ENCODE peak calls at places on chromosome 19, in six cellular contexts. One of them, this sample, is unnamed.
A peak's percentile ranks its signal among the peaks of the same experiment; 100 is the strongest.

GRCh38 chr19:46678110-46678732 is 17.2 kb upstream of the DACT3 start:
- DNase-seq in GM23338: peak; percentile 89
- DNase-seq in nephron progenitor cell: peak; percentile 40
- DNase-seq in GM20000: no peak
- DNase-seq in WERI-Rb-1: peak; percentile 51
- DNase-seq in breast epithelium: no peak
- DNase-seq in this sample: no peak

GRCh38 chr19:55440411-55441105 is 2.5 kb downstream of the SHISA7 start:
- DNase-seq in GM23338: peak; percentile 89
- DNase-seq in nephron progenitor cell: peak; percentile 75
- DNase-seq in GM20000: peak; percentile 79
- DNase-seq in WERI-Rb-1: peak; percentile 63
- DNase-seq in breast epithelium: no peak
- DNase-seq in this sample: no peak

GRCh38 chr19:51702103-51702753 is 9.1 kb downstream of the SPACA6 start:
- DNase-seq in GM23338: peak; percentile 93
- DNase-seq in nephron progenitor cell: peak; percentile 83
- DNase-seq in GM20000: no peak
- DNase-seq in WERI-Rb-1: no peak
- DNase-seq in breast epithelium: peak; percentile 95
- DNase-seq in this sample: peak; percentile 82

GRCh38 chr19:46408611-46409039 is 4.7 kb downstream of the CCDC8 start:
- DNase-seq in GM23338: no peak
- DNase-seq in nephron progenitor cell: peak; percentile 58
- DNase-seq in GM20000: no peak
- DNase-seq in WERI-Rb-1: peak; percentile 54
- DNase-seq in breast epithelium: peak; percentile 75
- DNase-seq in this sample: peak; percentile 78

GRCh38 chr19:49042177-49042576 is 1.5 kb upstream of the CGB5 start:
- DNase-seq in GM23338: no peak
- DNase-seq in nephron progenitor cell: no peak
- DNase-seq in GM20000: no peak
- DNase-seq in WERI-Rb-1: no peak
- DNase-seq in breast epithelium: no peak
- DNase-seq in this sample: no peak

GRCh38 chr19:21317821-21318220 is 11.4 kb downstream of the ZNF708 start:
- DNase-seq in GM23338: peak; percentile 17
- DNase-seq in nephron progenitor cell: no peak
- DNase-seq in GM20000: no peak
- DNase-seq in WERI-Rb-1: peak; percentile 55
- DNase-seq in breast epithelium: no peak
- DNase-seq in this sample: no peak

GRCh38 chr19:42427313-42427712 is at the start of gene LIPE:
- DNase-seq in GM23338: no peak
- DNase-seq in nephron progenitor cell: no peak
- DNase-seq in GM20000: no peak
- DNase-seq in WERI-Rb-1: no peak
- DNase-seq in breast epithelium: no peak
- DNase-seq in this sample: no peak

GRCh38 chr19:52343548-52343947 is 7.5 kb downstream of the ZNF610 start:
- DNase-seq in GM23338: peak; percentile 90
- DNase-seq in nephron progenitor cell: peak; percentile 46
- DNase-seq in GM20000: peak; percentile 37
- DNase-seq in WERI-Rb-1: peak; percentile 89
- DNase-seq in breast epithelium: no peak
- DNase-seq in this sample: peak; percentile 19

GRCh38 chr19:5445667-5446066 is 9.6 kb upstream of the ZNRF4 start:
- DNase-seq in GM23338: no peak
- DNase-seq in nephron progenitor cell: no peak
- DNase-seq in GM20000: no peak
- DNase-seq in WERI-Rb-1: no peak
- DNase-seq in breast epithelium: no peak
- DNase-seq in this sample: no peak

GRCh38 chr19:17687141-17687856 is 855 bp downstream of the UNC13A start:
- DNase-seq in GM23338: peak; percentile 85
- DNase-seq in nephron progenitor cell: no peak
- DNase-seq in GM20000: peak; percentile 40
- DNase-seq in WERI-Rb-1: peak; percentile 33
- DNase-seq in breast epithelium: no peak
- DNase-seq in this sample: no peak

GRCh38 chr19:7658219-7658686 is 10.6 kb upstream of the RETN start:
- DNase-seq in GM23338: peak; percentile 63
- DNase-seq in nephron progenitor cell: no peak
- DNase-seq in GM20000: peak; percentile 93
- DNase-seq in WERI-Rb-1: no peak
- DNase-seq in breast epithelium: no peak
- DNase-seq in this sample: no peak

GRCh38 chr19:45443462-45444317 is 20.0 kb upstream of the ERCC1 start:
- DNase-seq in GM23338: peak; percentile 99
- DNase-seq in nephron progenitor cell: peak; percentile 98
- DNase-seq in GM20000: peak; percentile 77
- DNase-seq in WERI-Rb-1: peak; percentile 96
- DNase-seq in breast epithelium: peak; percentile 99
- DNase-seq in this sample: peak; percentile 97

GRCh38 chr19:13103961-13104847 is 1.5 kb upstream of the LYL1 start:
- DNase-seq in GM23338: peak; percentile 81
- DNase-seq in nephron progenitor cell: peak; percentile 77
- DNase-seq in GM20000: peak; percentile 86
- DNase-seq in WERI-Rb-1: peak; percentile 56
- DNase-seq in breast epithelium: no peak
- DNase-seq in this sample: peak; percentile 80

GRCh38 chr19:45769054-45769782 is at the start of gene SIX5:
- DNase-seq in GM23338: peak; percentile 99
- DNase-seq in nephron progenitor cell: peak; percentile 99
- DNase-seq in GM20000: peak; percentile 100
- DNase-seq in WERI-Rb-1: peak; percentile 96
- DNase-seq in breast epithelium: peak; percentile 96
- DNase-seq in this sample: peak; percentile 98

GRCh38 chr19:38093587-38093986 is 130.4 kb downstream of the DPF1 start:
- DNase-seq in GM23338: no peak
- DNase-seq in nephron progenitor cell: no peak
- DNase-seq in GM20000: no peak
- DNase-seq in WERI-Rb-1: no peak
- DNase-seq in breast epithelium: no peak
- DNase-seq in this sample: peak; percentile 40

GRCh38 chr19:16836115-16836905 is 7.1 kb downstream of the SIN3B start:
- DNase-seq in GM23338: peak; percentile 51
- DNase-seq in nephron progenitor cell: no peak
- DNase-seq in GM20000: peak; percentile 76
- DNase-seq in WERI-Rb-1: peak; percentile 13
- DNase-seq in breast epithelium: peak; percentile 26
- DNase-seq in this sample: no peak

GRCh38 chr19:31270897-31271568 is 78.2 kb downstream of the TSHZ3 start:
- DNase-seq in GM23338: no peak
- DNase-seq in nephron progenitor cell: peak; percentile 35
- DNase-seq in GM20000: no peak
- DNase-seq in WERI-Rb-1: no peak
- DNase-seq in breast epithelium: no peak
- DNase-seq in this sample: no peak

DNA sequence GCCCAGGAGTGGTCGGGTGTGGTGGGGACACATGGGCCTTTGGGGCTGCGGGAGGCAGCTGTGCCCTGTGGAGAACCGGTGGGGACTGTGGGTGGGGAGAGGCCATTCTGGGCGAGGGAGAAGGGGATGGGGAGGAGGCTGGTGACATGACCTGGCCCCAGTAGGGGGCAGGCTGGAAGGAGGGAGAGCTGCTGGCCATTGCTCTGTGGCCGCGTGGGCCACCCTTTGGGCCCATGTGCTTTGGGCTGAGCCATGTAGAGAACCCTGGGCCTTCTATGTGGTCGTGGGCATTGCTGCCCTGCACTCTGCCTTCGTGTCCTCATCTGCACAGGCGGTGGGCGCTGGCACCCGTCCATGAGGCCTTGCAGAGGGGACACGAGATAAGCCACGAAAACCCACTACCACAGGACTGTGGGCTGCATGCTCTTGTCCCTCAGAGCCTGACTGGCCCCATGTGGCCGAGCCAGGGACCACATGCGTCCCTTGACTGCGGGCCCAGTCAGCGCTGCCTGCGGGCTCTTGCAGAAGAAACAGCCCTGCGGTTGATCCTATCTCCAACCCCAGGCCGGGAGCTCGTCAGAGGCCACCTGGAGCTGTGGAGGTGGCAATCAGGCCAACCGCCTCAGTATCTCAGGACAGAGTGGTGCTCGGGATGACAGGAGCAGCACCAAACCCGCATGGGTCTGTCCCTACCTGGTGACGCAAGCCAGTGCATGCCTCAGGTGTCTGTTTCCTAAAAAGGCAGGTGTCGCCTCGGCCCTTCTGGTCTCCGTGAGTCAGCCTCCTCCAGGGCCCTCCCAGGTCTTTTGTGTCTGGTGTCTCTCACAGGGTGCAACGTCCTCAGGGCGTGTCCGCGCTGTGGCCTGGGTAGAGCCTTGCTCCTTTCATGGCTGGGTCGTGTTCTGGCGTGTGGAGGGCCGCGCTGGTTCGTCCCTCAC is 14.3 kb downstream of the FZR1 start:
- DNase-seq in GM23338: peak; percentile 62
- DNase-seq in nephron progenitor cell: no peak
- DNase-seq in GM20000: no peak
- DNase-seq in WERI-Rb-1: no peak
- DNase-seq in breast epithelium: peak; percentile 78
- DNase-seq in this sample: no peak
- TF ChIP-seq CTCF in GM23338: peak; percentile 40
- TF ChIP-seq CTCF in nephron progenitor cell: no peak
- TF ChIP-seq CTCF in GM20000: no peak
- TF ChIP-seq CTCF in WERI-Rb-1: peak; percentile 22
- TF ChIP-seq CTCF in breast epithelium: peak; percentile 28
- TF ChIP-seq CTCF in this sample: no peak

GRCh38 chr19:34273121-34273845 is 18.9 kb downstream of the GARRE1 start:
- DNase-seq in GM23338: no peak
- DNase-seq in nephron progenitor cell: no peak
- DNase-seq in GM20000: no peak
- DNase-seq in WERI-Rb-1: no peak
- DNase-seq in breast epithelium: no peak
- DNase-seq in this sample: no peak

GRCh38 chr19:34276614-34277013 is 22.3 kb downstream of the GARRE1 start:
- DNase-seq in GM23338: no peak
- DNase-seq in nephron progenitor cell: no peak
- DNase-seq in GM20000: no peak
- DNase-seq in WERI-Rb-1: no peak
- DNase-seq in breast epithelium: no peak
- DNase-seq in this sample: no peak

GRCh38 chr19:34274284-34274826 is 20.0 kb downstream of the GARRE1 start:
- DNase-seq in GM23338: no peak
- DNase-seq in nephron progenitor cell: no peak
- DNase-seq in GM20000: no peak
- DNase-seq in WERI-Rb-1: no peak
- DNase-seq in breast epithelium: no peak
- DNase-seq in this sample: no peak

GRCh38 chr19:34275705-34276104 is 21.4 kb downstream of the GARRE1 start:
- DNase-seq in GM23338: no peak
- DNase-seq in nephron progenitor cell: no peak
- DNase-seq in GM20000: no peak
- DNase-seq in WERI-Rb-1: no peak
- DNase-seq in breast epithelium: no peak
- DNase-seq in this sample: no peak

DNA sequence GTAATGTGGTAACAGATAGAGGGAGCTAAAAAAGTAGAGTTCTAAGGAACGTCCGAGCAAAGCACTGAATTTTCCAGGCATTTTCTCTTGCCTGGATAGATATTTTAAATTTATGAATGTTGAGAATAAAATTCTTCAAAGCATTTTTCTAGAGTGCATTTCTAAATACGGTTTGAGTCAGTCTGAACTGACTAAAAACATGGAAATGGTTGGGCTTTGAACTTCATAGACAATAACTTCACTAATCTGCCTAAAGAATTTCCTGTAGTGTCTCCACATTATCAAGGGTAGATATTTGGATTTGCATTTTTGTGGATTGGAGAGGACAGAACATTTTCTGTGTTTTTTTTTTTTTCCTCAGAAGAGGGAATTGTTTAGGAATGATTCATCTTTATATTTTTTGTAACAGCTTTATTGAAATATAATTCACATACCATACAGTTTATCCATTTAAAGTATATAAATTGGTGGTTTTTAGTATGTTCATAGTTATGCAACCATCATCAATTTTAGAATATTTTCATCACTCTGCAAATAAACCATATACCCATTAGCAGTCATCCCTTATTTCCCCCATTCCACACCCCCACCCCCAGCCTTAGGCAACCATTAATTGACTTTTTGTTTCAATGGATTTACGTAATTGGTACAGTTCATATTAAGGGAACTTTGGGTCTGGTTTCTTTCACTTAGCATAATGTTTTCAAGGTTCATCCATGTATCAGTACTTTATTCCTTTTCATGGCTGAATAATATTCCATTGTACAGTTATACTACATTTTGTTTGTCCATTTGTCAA is 20.7 kb downstream of the GARRE1 start:
- DNase-seq in GM23338: no peak
- DNase-seq in nephron progenitor cell: no peak
- DNase-seq in GM20000: no peak
- DNase-seq in WERI-Rb-1: no peak
- DNase-seq in breast epithelium: no peak
- DNase-seq in this sample: no peak
- TF ChIP-seq CTCF in GM23338: no peak
- TF ChIP-seq CTCF in nephron progenitor cell: no peak
- TF ChIP-seq CTCF in GM20000: no peak
- TF ChIP-seq CTCF in WERI-Rb-1: no peak
- TF ChIP-seq CTCF in breast epithelium: no peak
- TF ChIP-seq CTCF in this sample: no peak

DNA sequence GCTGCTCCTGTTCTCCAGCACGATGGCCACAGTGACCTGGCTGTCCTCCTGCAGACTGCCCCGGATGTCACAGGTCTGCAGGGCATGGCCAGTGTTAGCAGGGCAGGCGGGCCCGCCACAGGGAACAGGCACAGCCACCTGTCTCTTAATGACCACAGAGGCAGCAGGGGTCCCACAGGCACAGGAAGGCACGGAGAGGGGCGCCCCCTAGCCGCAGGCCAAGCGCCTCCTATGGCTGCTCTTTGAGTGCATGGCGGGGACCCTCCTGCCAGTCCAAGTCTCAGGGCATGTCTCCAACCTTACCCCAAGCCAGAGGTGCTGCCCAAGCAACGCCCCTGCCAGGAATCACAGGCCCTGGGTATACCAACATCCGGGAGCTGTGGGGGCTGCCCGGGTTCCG is 14.1 kb downstream of the IZUMO4 start:
- DNase-seq in GM23338: peak; percentile 52
- DNase-seq in nephron progenitor cell: no peak
- DNase-seq in GM20000: no peak
- DNase-seq in WERI-Rb-1: no peak
- DNase-seq in breast epithelium: no peak
- DNase-seq in this sample: no peak
- TF ChIP-seq CTCF in GM23338: peak; percentile 69
- TF ChIP-seq CTCF in nephron progenitor cell: no peak
- TF ChIP-seq CTCF in GM20000: no peak
- TF ChIP-seq CTCF in WERI-Rb-1: peak; percentile 52
- TF ChIP-seq CTCF in breast epithelium: no peak
- TF ChIP-seq CTCF in this sample: no peak

GRCh38 chr19:33032218-33032781 is 32.4 kb downstream of the RHPN2 start:
- DNase-seq in GM23338: peak; percentile 27
- DNase-seq in nephron progenitor cell: no peak
- DNase-seq in GM20000: no peak
- DNase-seq in WERI-Rb-1: peak; percentile 65
- DNase-seq in breast epithelium: no peak
- DNase-seq in this sample: no peak

GRCh38 chr19:33024398-33024797 is 40.3 kb downstream of the RHPN2 start:
- DNase-seq in GM23338: no peak
- DNase-seq in nephron progenitor cell: no peak
- DNase-seq in GM20000: no peak
- DNase-seq in WERI-Rb-1: no peak
- DNase-seq in breast epithelium: peak; percentile 35
- DNase-seq in this sample: no peak

GRCh38 chr19:33035461-33035860 is 29.2 kb downstream of the RHPN2 start:
- DNase-seq in GM23338: no peak
- DNase-seq in nephron progenitor cell: no peak
- DNase-seq in GM20000: no peak
- DNase-seq in WERI-Rb-1: no peak
- DNase-seq in breast epithelium: no peak
- DNase-seq in this sample: no peak

GRCh38 chr19:33029746-33030303 is 34.9 kb downstream of the RHPN2 start:
- DNase-seq in GM23338: no peak
- DNase-seq in nephron progenitor cell: no peak
- DNase-seq in GM20000: no peak
- DNase-seq in WERI-Rb-1: no peak
- DNase-seq in breast epithelium: no peak
- DNase-seq in this sample: no peak
- TF ChIP-seq CTCF in GM23338: no peak
- TF ChIP-seq CTCF in nephron progenitor cell: no peak
- TF ChIP-seq CTCF in GM20000: no peak
- TF ChIP-seq CTCF in WERI-Rb-1: no peak
- TF ChIP-seq CTCF in breast epithelium: no peak
- TF ChIP-seq CTCF in this sample: no peak

This sample was measured in heart right ventricle.